ENCODE peak calls at places on chromosomes 3 and 15, in four cellular contexts. One of them, this sample, is unnamed.

GRCh38 chr3:30006111-30006510 is 600.3 kb upstream of the TGFBR2 start:
- DNase-seq in brain microvascular endothelial cell: no peak
- DNase-seq in Panc1: no peak
- DNase-seq in prostate gland: no peak
- DNase-seq in this sample: no peak

GRCh38 chr3:125006190-125006855 is 49.5 kb downstream of the HEG1 start:
- DNase-seq in brain microvascular endothelial cell: no peak
- DNase-seq in Panc1: no peak
- DNase-seq in prostate gland: no peak
- DNase-seq in this sample: no peak

GRCh38 chr3:61979645-61980430 is 393.5 kb downstream of the FEZF2 start:
- DNase-seq in brain microvascular endothelial cell: no peak
- DNase-seq in Panc1: no peak
- DNase-seq in prostate gland: no peak
- DNase-seq in this sample: no peak

GRCh38 chr3:36763850-36764703 is at the start of gene DCLK3:
- DNase-seq in brain microvascular endothelial cell: no peak
- DNase-seq in Panc1: no peak
- DNase-seq in prostate gland: no peak
- DNase-seq in this sample: no peak

GRCh38 chr3:35829499-35829898 is 190.2 kb downstream of the ARPP21 start:
- DNase-seq in brain microvascular endothelial cell: peak
- DNase-seq in Panc1: no peak
- DNase-seq in prostate gland: no peak
- DNase-seq in this sample: no peak

GRCh38 chr3:192824313-192824712 is 93.3 kb downstream of the MB21D2 start:
- DNase-seq in brain microvascular endothelial cell: no peak
- DNase-seq in Panc1: no peak
- DNase-seq in prostate gland: no peak
- DNase-seq in this sample: no peak

GRCh38 chr3:149061776-149062175 is 24.6 kb downstream of the HLTF start:
- DNase-seq in brain microvascular endothelial cell: no peak
- DNase-seq in Panc1: no peak
- DNase-seq in prostate gland: no peak
- DNase-seq in this sample: no peak

GRCh38 chr3:42148982-42149432 is 57.9 kb downstream of the TRAK1 start:
- DNase-seq in brain microvascular endothelial cell: peak
- DNase-seq in Panc1: no peak
- DNase-seq in prostate gland: peak
- DNase-seq in this sample: peak

GRCh38 chr3:190092250-190092649 is 28.4 kb downstream of the P3H2 start:
- DNase-seq in brain microvascular endothelial cell: peak
- DNase-seq in Panc1: no peak
- DNase-seq in prostate gland: no peak
- DNase-seq in this sample: no peak

GRCh38 chr3:177350051-177350565 is 152.8 kb upstream of the TBL1XR1 start:
- DNase-seq in brain microvascular endothelial cell: no peak
- DNase-seq in Panc1: no peak
- DNase-seq in prostate gland: no peak
- DNase-seq in this sample: no peak

GRCh38 chr3:51673181-51673801 is 2.2 kb downstream of the TEX264 start:
- DNase-seq in brain microvascular endothelial cell: no peak
- DNase-seq in Panc1: no peak
- DNase-seq in prostate gland: no peak
- DNase-seq in this sample: no peak

GRCh38 chr3:23055733-23056376 is 147.3 kb upstream of the UBE2E2 start:
- DNase-seq in brain microvascular endothelial cell: peak
- DNase-seq in Panc1: no peak
- DNase-seq in prostate gland: no peak
- DNase-seq in this sample: no peak

GRCh38 chr15:60179786-60180391 is 175.8 kb downstream of the FOXB1 start:
- DNase-seq in brain microvascular endothelial cell: peak
- DNase-seq in Panc1: peak
- DNase-seq in prostate gland: peak
- DNase-seq in this sample: peak

GRCh38 chr3:150256782-150257181 is 151.3 kb upstream of the TSC22D2 start:
- DNase-seq in brain microvascular endothelial cell: no peak
- DNase-seq in Panc1: no peak
- DNase-seq in prostate gland: no peak
- DNase-seq in this sample: no peak

GRCh38 chr3:11847607-11848006 is 922 bp upstream of the TAMM41 start:
- DNase-seq in brain microvascular endothelial cell: no peak
- DNase-seq in Panc1: no peak
- DNase-seq in prostate gland: no peak
- DNase-seq in this sample: no peak

GRCh38 chr15:101614761-101615160 is 37.4 kb downstream of the TM2D3 start:
- DNase-seq in brain microvascular endothelial cell: no peak
- DNase-seq in Panc1: no peak
- DNase-seq in prostate gland: no peak
- DNase-seq in this sample: no peak

GRCh38 chr3:167852216-167852615 is 116.7 kb downstream of the SERPINI1 start:
- DNase-seq in brain microvascular endothelial cell: no peak
- DNase-seq in Panc1: no peak
- DNase-seq in prostate gland: no peak
- DNase-seq in this sample: no peak
- H3K27ac ChIP-seq in brain microvascular endothelial cell: no peak
- H3K27ac ChIP-seq in Panc1: no peak
- H3K27ac ChIP-seq in prostate gland: no peak
- H3K27ac ChIP-seq in this sample: no peak

GRCh38 chr3:5011555-5012256 is 32.5 kb downstream of the BHLHE40 start:
- DNase-seq in brain microvascular endothelial cell: no peak
- DNase-seq in Panc1: no peak
- DNase-seq in prostate gland: no peak
- DNase-seq in this sample: no peak
- TF ChIP-seq CTCF in brain microvascular endothelial cell: no peak
- TF ChIP-seq CTCF in Panc1: no peak
- TF ChIP-seq CTCF in prostate gland: no peak
- TF ChIP-seq CTCF in this sample: no peak

DNA sequence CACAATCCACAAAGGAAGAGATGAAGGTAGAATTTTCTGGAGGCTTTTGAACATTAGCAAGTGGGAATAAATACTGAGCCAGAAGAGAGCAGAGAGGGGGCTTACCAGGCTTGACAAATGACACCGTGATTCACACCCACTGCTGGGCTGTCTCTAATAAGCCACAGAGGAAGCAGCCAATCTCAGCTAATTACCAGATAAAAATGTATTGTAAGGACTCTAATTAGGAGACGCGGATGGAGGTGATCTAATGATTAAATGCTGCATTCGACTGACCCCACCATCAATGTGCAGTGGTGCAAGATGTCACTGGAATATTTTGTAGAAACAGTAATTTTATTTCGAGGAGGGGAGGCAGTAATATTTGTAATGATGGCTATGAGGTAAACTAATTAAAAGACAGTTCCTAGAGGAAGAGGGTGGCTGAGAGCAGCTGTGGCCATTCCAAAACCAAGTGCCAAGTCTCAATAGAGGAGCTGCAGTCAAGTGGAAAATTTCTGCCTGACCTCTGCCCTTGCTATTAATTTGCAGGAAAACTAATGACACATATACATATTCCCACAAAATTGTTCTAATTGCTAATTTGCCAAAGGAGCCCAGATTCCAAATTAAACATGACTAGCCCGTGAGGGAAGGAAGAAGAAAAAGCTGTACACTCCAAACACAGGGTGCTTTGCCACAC is 602.1 kb downstream of the FOXP1 start:
- DNase-seq in brain microvascular endothelial cell: no peak
- DNase-seq in Panc1: no peak
- DNase-seq in prostate gland: no peak
- DNase-seq in this sample: no peak
- H3K27ac ChIP-seq in brain microvascular endothelial cell: peak
- H3K27ac ChIP-seq in Panc1: no peak
- H3K27ac ChIP-seq in prostate gland: peak
- H3K27ac ChIP-seq in this sample: peak

GRCh38 chr3:46694520-46694919 is 1.0 kb upstream of the ALS2CL start:
- DNase-seq in brain microvascular endothelial cell: no peak
- DNase-seq in Panc1: no peak
- DNase-seq in prostate gland: no peak
- DNase-seq in this sample: no peak

GRCh38 chr3:46695962-46696922 is 2.8 kb upstream of the ALS2CL start:
- DNase-seq in brain microvascular endothelial cell: peak
- DNase-seq in Panc1: no peak
- DNase-seq in prostate gland: no peak
- DNase-seq in this sample: no peak

GRCh38 chr3:46693897-46694235 is 387 bp upstream of the ALS2CL start:
- DNase-seq in brain microvascular endothelial cell: no peak
- DNase-seq in Panc1: no peak
- DNase-seq in prostate gland: no peak
- DNase-seq in this sample: no peak

GRCh38 chr3:46693038-46693896 is at the start of gene ALS2CL:
- DNase-seq in brain microvascular endothelial cell: no peak
- DNase-seq in Panc1: no peak
- DNase-seq in prostate gland: peak
- DNase-seq in this sample: peak

GRCh38 chr3:46695177-46695961 is 1.9 kb upstream of the ALS2CL start:
- DNase-seq in brain microvascular endothelial cell: no peak
- DNase-seq in Panc1: no peak
- DNase-seq in prostate gland: no peak
- DNase-seq in this sample: peak
- TF ChIP-seq CTCF in brain microvascular endothelial cell: peak
- TF ChIP-seq CTCF in Panc1: peak
- TF ChIP-seq CTCF in prostate gland: no peak
- TF ChIP-seq CTCF in this sample: peak